ENCODE peak calls at places on chromosomes 1 and 21, in six cellular contexts. One of them, this sample, is unnamed.

GRCh38 chr1:47436979-47437517 is 796 bp upstream of the FOXD2 start:
- DNase-seq in ovary: no peak
- DNase-seq in uterus: no peak
- DNase-seq in adrenal gland: no peak
- DNase-seq in transverse colon: no peak
- DNase-seq in Peyer's patch: no peak
- DNase-seq in this sample: peak; percentile 26

GRCh38 chr21:34952701-34953100 is 96.4 kb downstream of the RUNX1 start:
- DNase-seq in adrenal gland: no peak
- DNase-seq in transverse colon: no peak
- DNase-seq in uterus: no peak
- DNase-seq in Peyer's patch: no peak
- DNase-seq in ovary: no peak
- DNase-seq in this sample: no peak

GRCh38 chr1:84427520-84428188 is 29.4 kb downstream of the DNASE2B start:
- DNase-seq in ovary: no peak
- DNase-seq in Peyer's patch: peak; percentile 47
- DNase-seq in adrenal gland: no peak
- DNase-seq in transverse colon: no peak
- DNase-seq in uterus: no peak
- DNase-seq in this sample: no peak

GRCh38 chr1:169364948-169365347 is 2.6 kb downstream of the NME7 start:
- DNase-seq in uterus: no peak
- DNase-seq in ovary: no peak
- DNase-seq in adrenal gland: no peak
- DNase-seq in transverse colon: no peak
- DNase-seq in Peyer's patch: no peak
- DNase-seq in this sample: no peak

GRCh38 chr1:25973610-25974355 is 24.1 kb downstream of the PAFAH2 start:
- DNase-seq in uterus: no peak
- DNase-seq in Peyer's patch: no peak
- DNase-seq in transverse colon: no peak
- DNase-seq in adrenal gland: no peak
- DNase-seq in ovary: no peak
- DNase-seq in this sample: no peak

GRCh38 chr1:206470692-206471414 is 577 bp downstream of the IKBKE start:
- DNase-seq in uterus: no peak
- DNase-seq in Peyer's patch: peak; percentile 76
- DNase-seq in transverse colon: peak; percentile 51
- DNase-seq in ovary: no peak
- DNase-seq in adrenal gland: no peak
- DNase-seq in this sample: peak; percentile 77

GRCh38 chr1:73914994-73915393 is 283.0 kb downstream of the LRRIQ3 start:
- DNase-seq in ovary: no peak
- DNase-seq in Peyer's patch: no peak
- DNase-seq in adrenal gland: no peak
- DNase-seq in uterus: no peak
- DNase-seq in transverse colon: no peak
- DNase-seq in this sample: no peak

GRCh38 chr1:197850042-197850441 is 52.4 kb upstream of the C1orf53 start:
- DNase-seq in adrenal gland: no peak
- DNase-seq in ovary: no peak
- DNase-seq in uterus: no peak
- DNase-seq in transverse colon: no peak
- DNase-seq in Peyer's patch: no peak
- DNase-seq in this sample: no peak

GRCh38 chr1:67753776-67754525 is 69.0 kb downstream of the GADD45A start:
- DNase-seq in uterus: no peak
- DNase-seq in ovary: no peak
- DNase-seq in adrenal gland: no peak
- DNase-seq in transverse colon: no peak
- DNase-seq in Peyer's patch: no peak
- DNase-seq in this sample: no peak

GRCh38 chr1:16300436-16300835 is 51.8 kb downstream of the FBXO42 start:
- DNase-seq in Peyer's patch: peak; percentile 8
- DNase-seq in uterus: no peak
- DNase-seq in transverse colon: no peak
- DNase-seq in adrenal gland: no peak
- DNase-seq in ovary: no peak
- DNase-seq in this sample: no peak

GRCh38 chr1:95353185-95353584 is 119.2 kb downstream of the RWDD3 start:
- DNase-seq in uterus: no peak
- DNase-seq in adrenal gland: no peak
- DNase-seq in ovary: no peak
- DNase-seq in Peyer's patch: no peak
- DNase-seq in transverse colon: no peak
- DNase-seq in this sample: no peak

GRCh38 chr1:66300280-66300973 is 233.5 kb upstream of the SGIP1 start:
- DNase-seq in Peyer's patch: no peak
- DNase-seq in uterus: no peak
- DNase-seq in transverse colon: no peak
- DNase-seq in adrenal gland: no peak
- DNase-seq in ovary: no peak
- DNase-seq in this sample: no peak

GRCh38 chr21:45860493-45861155 is 120.9 kb upstream of the COL6A1 start:
- DNase-seq in Peyer's patch: no peak
- DNase-seq in adrenal gland: no peak
- DNase-seq in ovary: no peak
- DNase-seq in uterus: no peak
- DNase-seq in transverse colon: no peak
- DNase-seq in this sample: no peak

GRCh38 chr1:6770727-6771567 is 14.3 kb upstream of the CAMTA1 start:
- DNase-seq in Peyer's patch: no peak
- DNase-seq in uterus: no peak
- DNase-seq in adrenal gland: no peak
- DNase-seq in ovary: no peak
- DNase-seq in transverse colon: no peak
- DNase-seq in this sample: peak; percentile 38

GRCh38 chr1:19456915-19457554 is 28.3 kb downstream of the CAPZB start:
- DNase-seq in ovary: no peak
- DNase-seq in Peyer's patch: no peak
- DNase-seq in uterus: no peak
- DNase-seq in transverse colon: no peak
- DNase-seq in adrenal gland: no peak
- DNase-seq in this sample: no peak

GRCh38 chr21:42424848-42425602 is 21.3 kb downstream of the UBASH3A start:
- DNase-seq in adrenal gland: no peak
- DNase-seq in transverse colon: peak; percentile 39
- DNase-seq in ovary: no peak
- DNase-seq in uterus: no peak
- DNase-seq in Peyer's patch: peak; percentile 80
- DNase-seq in this sample: no peak

GRCh38 chr1:205993068-205993467 is 10.1 kb downstream of the RAB7B start:
- DNase-seq in transverse colon: no peak
- DNase-seq in Peyer's patch: no peak
- DNase-seq in uterus: no peak
- DNase-seq in adrenal gland: no peak
- DNase-seq in ovary: no peak
- DNase-seq in this sample: no peak

GRCh38 chr1:65009724-65010420 is 43.5 kb upstream of the JAK1 start:
- DNase-seq in transverse colon: no peak
- DNase-seq in Peyer's patch: no peak
- DNase-seq in uterus: no peak
- DNase-seq in ovary: no peak
- DNase-seq in adrenal gland: no peak
- DNase-seq in this sample: no peak

GRCh38 chr1:13546791-13547190 is 33.0 kb upstream of the LRRC38 start:
- DNase-seq in ovary: no peak
- DNase-seq in adrenal gland: no peak
- DNase-seq in uterus: no peak
- DNase-seq in Peyer's patch: no peak
- DNase-seq in transverse colon: no peak
- DNase-seq in this sample: no peak
- TF ChIP-seq POLR2A in ovary: no peak
- TF ChIP-seq POLR2A in adrenal gland: no peak
- TF ChIP-seq POLR2A in uterus: no peak
- TF ChIP-seq POLR2A in Peyer's patch: no peak
- TF ChIP-seq POLR2A in transverse colon: no peak
- TF ChIP-seq POLR2A in this sample: no peak

DNA sequence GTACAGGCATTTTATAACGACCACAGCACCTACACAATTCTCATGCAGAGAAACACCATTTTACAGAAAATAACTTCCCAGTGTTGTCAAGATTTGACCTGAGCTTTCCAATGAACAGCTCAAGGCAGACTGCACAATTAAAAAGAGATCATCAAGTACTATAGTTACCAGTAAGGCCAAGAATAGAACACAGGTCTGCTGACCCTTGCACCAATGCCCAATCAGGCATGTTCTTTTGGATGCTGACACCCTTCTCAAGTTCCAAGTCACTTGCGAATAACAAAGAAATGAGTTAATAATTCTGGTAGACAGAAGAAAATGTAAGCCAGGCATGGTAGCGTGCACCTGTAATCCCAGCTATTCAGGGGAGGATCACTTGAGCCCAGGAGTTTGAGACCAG is 101.9 kb downstream of the SLC45A1 start:
- DNase-seq in ovary: no peak
- DNase-seq in uterus: no peak
- DNase-seq in transverse colon: no peak
- DNase-seq in adrenal gland: no peak
- DNase-seq in Peyer's patch: no peak
- DNase-seq in this sample: no peak
- TF ChIP-seq POLR2A in ovary: no peak
- TF ChIP-seq POLR2A in uterus: no peak
- TF ChIP-seq POLR2A in transverse colon: no peak
- TF ChIP-seq POLR2A in adrenal gland: no peak
- TF ChIP-seq POLR2A in Peyer's patch: no peak
- TF ChIP-seq POLR2A in this sample: no peak

DNA sequence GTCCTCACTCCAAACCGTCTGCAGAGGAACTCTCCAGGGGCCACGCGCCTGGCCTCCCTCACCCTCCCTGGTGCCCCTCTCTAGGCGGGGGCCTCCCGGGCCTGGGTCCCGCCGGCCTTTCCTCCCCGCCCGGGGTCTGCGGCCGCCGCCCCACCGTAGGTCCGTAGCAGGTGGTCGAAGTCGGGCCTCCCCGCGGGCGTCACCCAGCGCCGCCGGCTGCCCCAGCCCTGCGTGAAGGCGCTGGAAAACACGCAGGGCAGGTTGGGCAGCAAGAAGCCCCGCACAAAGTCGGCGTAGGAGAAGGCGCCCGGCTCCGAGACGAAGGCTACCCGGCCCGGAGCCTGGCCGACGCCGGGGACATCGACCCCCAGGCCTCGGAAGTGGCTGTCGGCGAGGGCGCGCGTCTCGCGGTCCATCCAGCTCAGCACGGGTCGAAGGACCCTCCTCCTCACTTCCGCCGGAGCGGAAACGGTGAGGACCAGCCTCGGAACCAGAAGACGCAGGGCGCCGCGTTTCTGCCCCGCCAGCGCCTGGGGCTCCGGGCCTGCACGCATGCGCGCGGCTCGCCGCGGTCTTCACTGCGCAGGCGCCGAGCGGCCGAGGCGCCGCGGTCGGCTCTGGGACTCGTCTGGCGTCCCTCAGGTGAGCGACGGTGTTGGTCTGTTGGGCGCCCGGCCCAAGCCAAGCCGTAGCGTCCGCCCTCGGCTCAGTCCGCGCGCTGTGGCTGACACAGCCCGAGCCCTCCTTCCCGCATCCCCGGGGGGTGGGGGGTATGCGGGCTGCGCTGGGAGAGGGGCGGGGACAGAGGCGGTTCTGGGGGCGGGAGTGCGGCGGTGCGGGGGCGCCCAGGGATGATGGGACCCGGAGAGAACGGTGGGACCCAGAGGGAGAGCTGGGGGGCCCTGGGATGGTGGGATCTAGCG is at the start of the genes JMJD4 and SNAP47:
- DNase-seq in transverse colon: peak; percentile 93
- DNase-seq in adrenal gland: peak; percentile 92
- DNase-seq in uterus: peak; percentile 87
- DNase-seq in ovary: peak; percentile 95
- DNase-seq in Peyer's patch: peak; percentile 96
- DNase-seq in this sample: peak; percentile 87
- TF ChIP-seq POLR2A in transverse colon: peak; percentile 86
- TF ChIP-seq POLR2A in adrenal gland: peak; percentile 66
- TF ChIP-seq POLR2A in uterus: peak; percentile 80
- TF ChIP-seq POLR2A in ovary: peak; percentile 85
- TF ChIP-seq POLR2A in Peyer's patch: peak; percentile 78
- TF ChIP-seq POLR2A in this sample: peak; percentile 93

GRCh38 chr1:167223144-167224103 is 2.7 kb downstream of the POU2F1 start:
- DNase-seq in ovary: no peak
- DNase-seq in uterus: peak; percentile 21
- DNase-seq in adrenal gland: no peak
- DNase-seq in Peyer's patch: no peak
- DNase-seq in transverse colon: no peak
- DNase-seq in this sample: peak; percentile 4

GRCh38 chr1:167220537-167221125 is at the start of gene POU2F1:
- DNase-seq in ovary: peak; percentile 100
- DNase-seq in Peyer's patch: peak; percentile 100
- DNase-seq in transverse colon: peak; percentile 99
- DNase-seq in uterus: peak; percentile 99
- DNase-seq in adrenal gland: peak; percentile 99
- DNase-seq in this sample: peak; percentile 63

GRCh38 chr1:167219646-167220536 is 795 bp upstream of the POU2F1 start:
- DNase-seq in adrenal gland: peak; percentile 87
- DNase-seq in uterus: peak; percentile 79
- DNase-seq in Peyer's patch: peak; percentile 96
- DNase-seq in transverse colon: peak; percentile 93
- DNase-seq in ovary: peak; percentile 83
- DNase-seq in this sample: peak; percentile 33

GRCh38 chr1:167221126-167221803 is 579 bp downstream of the POU2F1 start:
- DNase-seq in adrenal gland: no peak
- DNase-seq in Peyer's patch: no peak
- DNase-seq in transverse colon: no peak
- DNase-seq in ovary: peak; percentile 62
- DNase-seq in uterus: no peak
- DNase-seq in this sample: peak; percentile 5

GRCh38 chr1:167221804-167222610 is 1.3 kb downstream of the POU2F1 start:
- DNase-seq in transverse colon: peak; percentile 80
- DNase-seq in adrenal gland: peak; percentile 69
- DNase-seq in uterus: peak; percentile 53
- DNase-seq in ovary: peak; percentile 68
- DNase-seq in Peyer's patch: peak; percentile 92
- DNase-seq in this sample: peak; percentile 19
- TF ChIP-seq POLR2A in transverse colon: peak; percentile 95
- TF ChIP-seq POLR2A in adrenal gland: peak; percentile 64
- TF ChIP-seq POLR2A in uterus: peak; percentile 71
- TF ChIP-seq POLR2A in ovary: peak; percentile 53
- TF ChIP-seq POLR2A in Peyer's patch: peak; percentile 95
- TF ChIP-seq POLR2A in this sample: no peak

GRCh38 chr1:153534933-153535663 is 693 bp downstream of the S100A6 start:
- DNase-seq in Peyer's patch: peak; percentile 86
- DNase-seq in transverse colon: peak; percentile 72
- DNase-seq in ovary: peak; percentile 63
- DNase-seq in uterus: peak; percentile 81
- DNase-seq in adrenal gland: peak; percentile 63
- DNase-seq in this sample: no peak
- TF ChIP-seq POLR2A in Peyer's patch: peak; percentile 53
- TF ChIP-seq POLR2A in transverse colon: peak; percentile 45
- TF ChIP-seq POLR2A in ovary: no peak
- TF ChIP-seq POLR2A in uterus: peak; percentile 11
- TF ChIP-seq POLR2A in adrenal gland: no peak
- TF ChIP-seq POLR2A in this sample: peak; percentile 67